ENCODE peak calls at places on chromosomes 16 and 17, in four cellular contexts. O is A549, M is K562, I is SK-N-SH. Y is an unnamed sample.

GRCh38 chr16:29760567-29761279 is 14.9 kb upstream of the C16orf54 start:
- DNase-seq in O (no peak), M (no peak), I (no peak), Y (no peak)

GRCh38 chr17:76271669-76272540 is 6.8 kb downstream of the UBALD2 start:
- DNase-seq in O (no peak), M (no peak), I (peak), Y (no peak)

GRCh38 chr16:66401610-66402009 is 25.5 kb upstream of the BEAN1 start:
- DNase-seq in O (no peak), M (no peak), I (no peak), Y (no peak)

GRCh38 chr17:18224428-18225120 is 861 bp upstream of the LLGL1 start:
- DNase-seq in O (no peak), M (no peak), I (peak), Y (peak)

GRCh38 chr17:60356947-60357346 is 35.0 kb downstream of the USP32 start:
- DNase-seq in O (no peak), M (no peak), I (no peak), Y (peak)

GRCh38 chr16:86671486-86672214 is 93.3 kb downstream of the FOXL1 start:
- DNase-seq in O (no peak), M (no peak), I (no peak), Y (peak)

GRCh38 chr16:2043296-2043979 is 4.2 kb downstream of the NTHL1 start:
- DNase-seq in O (no peak), M (no peak), I (no peak), Y (no peak)

GRCh38 chr16:2206780-2207433 is 1.7 kb downstream of the MLST8 start:
- DNase-seq in O (no peak), M (no peak), I (no peak), Y (no peak)

GRCh38 chr16:56683424-56684162 is 1.3 kb downstream of the MT1X start:
- DNase-seq in O (no peak), M (no peak), I (no peak), Y (no peak)

GRCh38 chr17:64084086-64084939 is 45.6 kb downstream of the ERN1 start:
- DNase-seq in O (no peak), M (peak), I (no peak), Y (peak)

GRCh38 chr16:72042157-72042660 is 12.1 kb upstream of the HP start:
- DNase-seq in O (no peak), M (no peak), I (no peak), Y (no peak)

GRCh38 chr17:79691931-79692330 is 38.8 kb upstream of the ENPP7 start:
- DNase-seq in O (no peak), M (no peak), I (no peak), Y (no peak)

DNA sequence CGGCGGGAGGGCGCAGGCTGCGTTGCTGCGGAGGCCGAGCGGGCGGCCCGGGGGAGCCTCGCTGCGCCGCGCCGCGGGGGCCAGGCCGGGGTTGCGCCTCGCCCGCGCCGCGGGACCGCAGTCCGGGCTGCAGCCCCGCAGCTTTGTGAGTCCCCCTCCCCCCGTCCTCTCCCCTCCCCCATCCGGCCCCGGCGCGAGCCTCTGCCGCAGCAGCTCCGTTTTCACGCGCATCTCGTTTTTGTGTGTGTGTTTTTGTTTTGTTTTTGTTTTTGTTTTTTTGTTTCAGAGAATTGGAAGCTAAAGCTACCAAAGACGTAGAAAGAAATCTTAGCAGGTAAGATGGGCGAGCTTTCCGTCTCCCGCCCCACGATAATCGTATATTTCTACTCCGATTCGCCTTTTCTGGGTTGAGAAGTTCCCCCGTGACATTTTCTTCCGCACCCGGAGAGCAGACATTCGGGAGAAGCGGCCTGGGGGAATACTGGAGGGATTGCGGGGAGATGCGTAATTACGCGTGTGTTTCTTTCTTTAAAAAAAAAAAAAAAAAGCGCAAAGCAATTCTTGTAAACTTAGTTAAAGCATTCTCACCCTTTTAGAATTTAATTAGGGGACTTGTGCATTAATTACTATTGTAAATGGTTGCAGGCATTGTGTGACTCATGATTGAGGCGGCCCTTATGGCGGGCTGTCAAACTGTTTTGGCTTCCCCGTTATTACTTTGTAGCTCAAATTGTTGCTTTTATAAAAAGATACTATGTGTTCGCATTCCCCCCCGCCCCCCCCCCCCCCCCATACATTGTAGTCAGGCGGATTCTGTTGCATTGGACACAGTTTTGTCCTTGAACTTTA is 740 bp downstream of the TNRC6A start:
- DNase-seq in O (peak), M (peak), I (peak), Y (peak)
- TF ChIP-seq RAD21 in O (no peak), M (no peak), I (no peak), Y (no peak)

DNA sequence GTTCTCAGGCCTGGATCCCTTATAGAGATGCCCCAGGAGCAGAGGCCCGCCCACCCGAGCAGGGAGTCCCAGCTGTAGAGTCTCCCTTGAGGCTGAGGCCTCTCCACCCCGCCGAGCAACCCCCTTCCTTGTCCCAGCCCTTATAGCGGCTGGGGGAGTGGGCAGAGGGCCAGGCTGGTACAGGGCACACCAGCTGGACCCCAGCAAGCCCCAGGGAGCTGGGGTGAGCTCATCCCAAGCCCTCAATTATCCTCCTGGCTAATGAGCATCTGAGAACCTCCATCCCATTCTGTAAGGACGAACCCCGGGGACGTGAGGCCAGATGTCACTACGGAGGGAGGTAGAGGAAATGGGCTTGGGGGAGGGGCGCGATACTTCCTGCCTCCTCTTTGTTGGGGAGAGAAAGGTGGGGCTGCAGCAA is 3.2 kb upstream of the SNN start:
- DNase-seq in O (no peak), M (no peak), I (no peak), Y (no peak)
- TF ChIP-seq RAD21 in O (no peak), M (no peak), I (no peak), Y (no peak)

GRCh38 chr16:17447273-17447672 is 23.5 kb downstream of the XYLT1 start:
- DNase-seq in O (no peak), M (no peak), I (no peak), Y (no peak)
- TF ChIP-seq RAD21 in O (no peak), M (no peak), I (no peak), Y (no peak)

DNA sequence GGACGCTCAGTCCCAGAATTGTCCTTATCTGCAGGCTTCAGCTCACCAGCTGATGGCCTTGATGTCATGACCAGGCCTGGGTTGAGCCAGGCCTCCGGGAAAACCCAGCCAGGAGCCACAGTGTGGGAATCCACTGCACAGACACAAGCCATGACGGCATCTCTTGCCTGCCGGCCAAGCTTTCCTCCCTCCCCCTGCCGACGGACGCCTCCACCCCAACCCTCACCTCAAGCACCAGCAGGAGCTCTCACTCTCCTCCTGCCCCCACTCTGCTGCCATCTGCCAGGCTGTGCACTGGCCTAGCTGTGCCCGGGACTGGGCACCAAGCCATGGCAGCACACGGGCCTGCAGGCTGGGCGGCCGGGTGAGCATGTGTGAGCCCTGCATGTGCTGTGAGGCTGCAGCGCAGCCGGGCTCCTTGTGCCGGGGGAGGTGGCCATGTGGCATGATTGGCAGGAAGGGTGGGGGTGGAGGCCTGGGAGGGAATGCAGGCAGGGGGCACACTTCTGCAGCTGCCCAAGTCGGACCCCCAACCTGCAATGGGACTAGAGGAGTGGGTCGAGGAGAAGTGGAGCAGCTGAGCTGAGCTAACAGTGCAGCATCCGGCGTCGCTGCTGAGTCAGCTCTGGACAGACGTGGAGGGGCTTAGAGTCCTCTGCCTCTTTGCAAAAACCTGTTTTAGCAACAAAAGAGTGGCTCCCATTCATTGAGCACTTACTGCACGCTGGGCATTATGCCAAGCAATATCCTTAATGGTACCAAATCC is 268.5 kb downstream of the CBLN1 start:
- DNase-seq in O (no peak), M (no peak), I (peak), Y (no peak)
- TF ChIP-seq RAD21 in O (no peak), M (no peak), I (peak), Y (no peak)

DNA sequence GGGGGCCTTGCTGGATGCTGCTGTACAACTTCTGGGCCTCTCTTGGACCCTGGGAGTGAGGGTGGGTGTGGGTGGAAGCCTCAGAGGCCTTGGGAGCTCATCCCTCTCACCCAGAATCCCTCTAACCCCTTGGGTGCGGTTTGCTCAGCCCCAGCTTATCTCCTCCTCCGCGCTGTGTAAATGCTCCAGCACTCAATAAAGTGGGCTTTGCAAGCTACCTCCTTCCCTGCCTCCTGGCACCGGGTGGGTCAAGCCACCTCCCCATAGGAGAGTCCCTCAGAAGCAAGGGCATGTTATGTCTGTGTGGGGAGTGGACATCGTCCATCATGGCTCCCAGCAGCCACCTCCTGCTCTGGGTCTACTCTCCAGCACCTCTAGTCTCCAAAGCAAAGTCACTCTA is 28.4 kb downstream of the CDIP1 start:
- DNase-seq in O (no peak), M (no peak), I (no peak), Y (no peak)
- TF ChIP-seq RAD21 in O (no peak), M (no peak), I (no peak), Y (no peak)

GRCh38 chr17:4665027-4665426 is 23.5 kb upstream of the ALOX15 start:
- DNase-seq in O (no peak), M (no peak), I (no peak), Y (no peak)
- TF ChIP-seq RAD21 in O (no peak), M (no peak), I (no peak), Y (no peak)

DNA sequence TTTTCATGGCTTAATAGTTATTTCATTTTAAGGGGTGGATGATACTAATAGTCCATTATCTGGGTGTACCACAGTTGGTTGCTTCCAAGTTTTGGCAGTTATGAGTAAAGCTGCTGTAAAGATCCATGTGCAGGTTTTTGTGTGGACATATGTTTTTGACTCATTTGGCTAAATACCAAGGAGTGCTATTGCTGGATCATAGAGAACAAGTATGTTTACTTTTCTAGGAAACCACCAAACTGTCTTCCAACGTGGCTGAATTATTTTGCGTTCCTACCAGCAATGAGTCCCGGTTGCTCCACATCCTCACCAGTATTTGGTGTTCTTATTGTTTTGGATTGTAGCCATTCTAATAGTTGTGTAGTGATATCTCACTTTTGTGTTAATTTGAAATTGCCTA is 181.9 kb downstream of the SPECC1 start:
- DNase-seq in O (no peak), M (no peak), I (no peak), Y (peak)
- TF ChIP-seq RAD21 in O (no peak), M (no peak), I (no peak), Y (no peak)